ENCODE peak calls at places on chromosomes 1 and 21, in six cellular contexts. M, X, C, E, D and L are unnamed samples.

GRCh38 chr1:85661767-85662166 is 46.5 kb downstream of the ZNHIT6 start:
- DNase-seq in M (no peak), X (no peak), C (no peak), E (no peak), D (no peak), L (no peak)

GRCh38 chr1:75712306-75712705 is 12.2 kb upstream of the ACADM start:
- DNase-seq in M (peak), X (no peak), C (no peak), E (no peak), D (no peak), L (no peak)

GRCh38 chr21:24759348-24760118 is 847.7 kb downstream of the MRPL39 start:
- DNase-seq in M (no peak), X (no peak), C (no peak), E (no peak), D (no peak), L (no peak)

GRCh38 chr1:173914366-173914871 is 2.7 kb downstream of the SERPINC1 start:
- DNase-seq in M (no peak), X (no peak), C (no peak), E (peak), D (no peak), L (no peak)

GRCh38 chr1:203823306-203823705 is 27.9 kb downstream of the ZBED6 start:
- DNase-seq in M (no peak), X (no peak), C (peak), E (no peak), D (no peak), L (no peak)

GRCh38 chr1:102858695-102859094 is 249.6 kb downstream of the COL11A1 start:
- DNase-seq in M (no peak), X (no peak), C (no peak), E (no peak), D (no peak), L (peak)

GRCh38 chr1:25030674-25031589 is 100.9 kb upstream of the RUNX3 start:
- DNase-seq in M (no peak), X (no peak), C (no peak), E (peak), D (no peak), L (no peak)

GRCh38 chr1:203135636-203136305 is 8.2 kb downstream of the ADORA1 start:
- DNase-seq in M (no peak), X (peak), C (no peak), E (no peak), D (no peak), L (no peak)

GRCh38 chr1:165834881-165835280 is 7.5 kb downstream of the UCK2 start:
- DNase-seq in M (no peak), X (no peak), C (no peak), E (no peak), D (no peak), L (no peak)

GRCh38 chr1:190416239-190416638 is 61.4 kb downstream of the BRINP3 start:
- DNase-seq in M (no peak), X (no peak), C (no peak), E (no peak), D (no peak), L (no peak)

GRCh38 chr1:209063816-209064664 is 519.5 kb upstream of the CAMK1G start:
- DNase-seq in M (no peak), X (no peak), C (no peak), E (no peak), D (no peak), L (no peak)

GRCh38 chr1:176206006-176206960 is 803 bp downstream of the COP1 start:
- DNase-seq in M (peak), X (peak), C (no peak), E (no peak), D (no peak), L (no peak)

GRCh38 chr1:21882721-21883415 is 54.2 kb downstream of the HSPG2 start:
- DNase-seq in M (no peak), X (no peak), C (no peak), E (no peak), D (no peak), L (no peak)

GRCh38 chr1:27487927-27488522 is 1.9 kb downstream of the WASF2 start:
- DNase-seq in M (no peak), X (no peak), C (no peak), E (peak), D (no peak), L (no peak)

GRCh38 chr1:168477792-168478191 is 66.0 kb downstream of the XCL2 start:
- DNase-seq in M (no peak), X (no peak), C (no peak), E (no peak), D (no peak), L (no peak)

GRCh38 chr1:74952786-74953185 is 181.4 kb upstream of the LHX8 start:
- DNase-seq in M (no peak), X (no peak), C (no peak), E (no peak), D (no peak), L (no peak)

GRCh38 chr1:47280142-47280541 is 33.8 kb downstream of the STIL start:
- DNase-seq in M (no peak), X (no peak), C (no peak), E (no peak), D (no peak), L (no peak)

GRCh38 chr1:52346653-52347052 is 19.4 kb downstream of the CC2D1B start:
- DNase-seq in M (no peak), X (no peak), C (no peak), E (no peak), D (no peak), L (no peak)

GRCh38 chr1:203186446-203187305 is at the start of gene CHI3L1:
- DNase-seq in M (no peak), X (peak), C (no peak), E (no peak), D (no peak), L (no peak)

GRCh38 chr1:46449223-46450159 is 40.1 kb upstream of the DMBX1 start:
- DNase-seq in M (no peak), X (no peak), C (no peak), E (no peak), D (no peak), L (no peak)

GRCh38 chr1:8873506-8874229 is 4.8 kb downstream of the ENO1 start:
- DNase-seq in M (peak), X (peak), C (peak), E (peak), D (peak), L (peak)

DNA sequence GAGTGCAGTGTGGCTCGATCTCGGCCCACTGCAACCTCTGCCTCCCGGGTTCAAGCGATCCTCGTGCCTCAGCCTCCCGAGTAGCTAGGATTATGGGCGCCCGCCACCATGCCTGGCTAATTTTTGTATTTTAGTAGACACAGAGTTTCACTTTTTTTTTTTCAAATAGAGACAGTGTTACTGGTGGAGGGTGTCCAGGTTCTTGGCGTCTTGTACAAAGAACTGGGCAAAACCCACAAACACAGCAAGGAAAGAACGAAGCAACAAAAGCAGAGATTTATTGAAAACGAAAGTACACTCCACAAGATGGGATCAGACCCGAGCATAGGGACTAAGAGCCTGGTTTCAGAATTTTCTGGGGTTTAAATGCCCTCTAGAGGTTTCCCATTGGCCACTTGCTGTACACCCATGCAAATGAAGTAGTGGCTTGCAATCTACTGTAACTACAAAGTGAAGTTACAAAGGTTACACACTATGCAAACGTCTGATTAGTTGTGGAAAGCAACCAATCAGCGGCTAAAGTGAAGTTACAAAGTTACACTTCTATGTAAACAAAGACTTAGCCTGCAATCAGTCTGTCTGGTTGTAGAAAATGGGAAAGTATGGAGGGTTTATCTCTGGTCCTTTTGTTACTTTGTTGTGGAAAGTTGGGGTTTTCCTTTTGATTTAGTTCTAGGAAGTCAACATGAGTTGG is 199.1 kb downstream of the DYRK1A start:
- DNase-seq in M (no peak), X (no peak), C (no peak), E (no peak), D (no peak), L (no peak)
- H3K4me3 ChIP-seq in M (no peak), X (peak), C (no peak), E (peak), D (no peak), L (no peak)

GRCh38 chr1:197917553-197917812 is 311 bp downstream of the LHX9 start:
- DNase-seq in M (no peak), X (no peak), C (no peak), E (no peak), D (no peak), L (no peak)
- H3K4me3 ChIP-seq in M (peak), X (peak), C (peak), E (peak), D (peak), L (peak)

DNA sequence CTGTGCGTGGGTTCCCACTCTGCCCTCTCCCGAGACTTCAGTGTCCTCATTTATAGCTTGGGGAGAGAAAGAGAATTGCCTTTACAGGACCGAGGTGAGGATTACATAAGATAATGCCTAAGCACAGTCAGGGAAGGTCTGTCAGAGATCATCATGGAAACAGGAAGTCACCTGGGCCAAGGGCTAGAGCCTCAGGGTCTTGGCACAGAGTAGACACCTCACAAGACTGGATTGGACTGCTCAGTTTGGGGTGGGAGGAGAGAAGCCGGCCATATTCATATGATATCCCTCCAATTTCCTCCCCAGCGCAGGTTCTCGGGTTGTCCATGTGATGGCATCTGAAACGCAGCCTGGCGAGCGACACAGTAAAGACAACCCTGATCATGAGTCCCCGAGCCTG is 3.8 kb downstream of the CNR2 start:
- DNase-seq in M (no peak), X (no peak), C (no peak), E (peak), D (no peak), L (no peak)
- H3K4me3 ChIP-seq in M (no peak), X (no peak), C (no peak), E (no peak), D (no peak), L (no peak)

DNA sequence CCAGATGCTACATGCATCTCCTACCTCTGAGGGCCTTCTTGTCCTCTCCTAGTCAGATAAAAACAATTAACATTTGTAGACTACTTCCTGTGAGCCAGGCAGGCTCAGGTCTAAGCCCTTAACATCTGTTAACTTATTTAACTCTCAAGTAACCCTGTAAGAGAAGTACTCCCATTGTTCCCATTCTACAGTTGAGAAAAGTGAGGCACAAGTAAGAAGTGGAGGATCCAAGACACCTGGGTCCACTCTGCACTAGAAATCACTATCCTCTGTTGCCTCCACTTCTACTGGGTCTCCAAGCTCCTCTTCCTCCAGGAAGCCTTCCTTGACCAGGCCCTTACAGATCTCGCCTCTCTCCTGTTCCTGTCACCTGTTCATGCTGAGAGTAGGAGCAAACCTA is 9.7 kb downstream of the C1orf216 start:
- DNase-seq in M (no peak), X (no peak), C (no peak), E (no peak), D (no peak), L (no peak)
- H3K4me3 ChIP-seq in M (no peak), X (no peak), C (no peak), E (no peak), D (no peak), L (no peak)

GRCh38 chr1:212982430-212983152 is 32.2 kb downstream of the VASH2 start:
- DNase-seq in M (no peak), X (no peak), C (no peak), E (no peak), D (no peak), L (no peak)

GRCh38 chr1:212981571-212982328 is 31.4 kb downstream of the VASH2 start:
- DNase-seq in M (peak), X (no peak), C (no peak), E (no peak), D (no peak), L (peak)

GRCh38 chr1:212987702-212988322 is 27.9 kb downstream of the ANGEL2 start:
- DNase-seq in M (no peak), X (no peak), C (no peak), E (no peak), D (peak), L (no peak)

GRCh38 chr1:212983482-212983881 is 32.2 kb downstream of the ANGEL2 start:
- DNase-seq in M (no peak), X (no peak), C (no peak), E (no peak), D (no peak), L (no peak)

GRCh38 chr1:212984522-212985291 is 31.0 kb downstream of the ANGEL2 start:
- DNase-seq in M (no peak), X (no peak), C (no peak), E (no peak), D (no peak), L (no peak)
- H3K4me3 ChIP-seq in M (no peak), X (no peak), C (no peak), E (no peak), D (no peak), L (no peak)

GRCh38 chr1:210311726-210312493 is 16.8 kb upstream of the HHAT start:
- DNase-seq in M (no peak), X (no peak), C (no peak), E (no peak), D (no peak), L (no peak)
- H3K4me3 ChIP-seq in M (peak), X (peak), C (no peak), E (peak), D (no peak), L (no peak)

GRCh38 chr1:160340146-160340545 is 2.9 kb downstream of the COPA start:
- DNase-seq in M (no peak), X (no peak), C (no peak), E (no peak), D (no peak), L (no peak)
- H3K4me3 ChIP-seq in M (no peak), X (no peak), C (no peak), E (no peak), D (no peak), L (peak)

DNA sequence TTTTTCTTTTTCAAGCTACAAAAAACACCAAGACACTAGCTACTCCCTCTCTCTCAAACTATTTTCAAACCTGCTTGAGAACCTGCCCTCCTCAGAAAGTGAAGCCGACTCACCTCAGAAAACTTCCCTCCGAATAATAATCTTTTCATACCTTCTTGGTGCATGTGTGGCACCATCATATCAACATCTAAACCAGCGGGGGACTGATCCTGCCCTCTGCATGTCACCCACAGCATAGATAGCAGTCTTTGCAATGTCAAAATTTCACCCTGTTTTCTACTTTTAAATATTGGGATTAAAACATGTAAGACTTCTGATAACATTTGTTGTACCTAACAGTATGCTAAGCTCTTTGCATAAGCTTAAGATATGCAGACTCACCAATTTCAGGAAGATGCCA is 1260.3 kb downstream of the PLA2G4A start:
- DNase-seq in M (no peak), X (no peak), C (no peak), E (no peak), D (no peak), L (no peak)
- H3K4me3 ChIP-seq in M (no peak), X (no peak), C (no peak), E (no peak), D (no peak), L (no peak)